ENCODE peak calls at places on chromosome 21, in seven cellular contexts. One of them, this sample, is unnamed.

GRCh38 chr21:41426656-41427311 is 745 bp downstream of the MX1 start:
- DNase-seq in NCI-H748 treated with DMSO at 0.1 percent for 48 hours: no peak
- DNase-seq in stimulated activated naive CD4-positive, alpha-beta T cell: no peak
- DNase-seq in suprapubic skin: no peak
- DNase-seq in MM.1S: no peak
- DNase-seq in stimulated activated CD4-positive, alpha-beta T cell treated with anti-CD3 and anti-CD28 coated beads, Interleukin-2, amount 100 ng/mL, for 48 hours: no peak
- DNase-seq in MV-4-11: no peak
- DNase-seq in this sample: no peak

GRCh38 chr21:45900034-45900868 is 81.3 kb upstream of the COL6A1 start:
- DNase-seq in NCI-H748 treated with DMSO at 0.1 percent for 48 hours: no peak
- DNase-seq in stimulated activated naive CD4-positive, alpha-beta T cell: no peak
- DNase-seq in suprapubic skin: no peak
- DNase-seq in MM.1S: no peak
- DNase-seq in stimulated activated CD4-positive, alpha-beta T cell treated with anti-CD3 and anti-CD28 coated beads, Interleukin-2, amount 100 ng/mL, for 48 hours: no peak
- DNase-seq in MV-4-11: no peak
- DNase-seq in this sample: no peak

GRCh38 chr21:45032977-45033705 is 41.2 kb upstream of the ADARB1 start:
- DNase-seq in NCI-H748 treated with DMSO at 0.1 percent for 48 hours: no peak
- DNase-seq in stimulated activated naive CD4-positive, alpha-beta T cell: no peak
- DNase-seq in suprapubic skin: no peak
- DNase-seq in MM.1S: no peak
- DNase-seq in stimulated activated CD4-positive, alpha-beta T cell treated with anti-CD3 and anti-CD28 coated beads, Interleukin-2, amount 100 ng/mL, for 48 hours: no peak
- DNase-seq in MV-4-11: peak
- DNase-seq in this sample: no peak

GRCh38 chr21:38839370-38839681 is 33.6 kb downstream of the ETS2 start:
- DNase-seq in NCI-H748 treated with DMSO at 0.1 percent for 48 hours: no peak
- DNase-seq in stimulated activated naive CD4-positive, alpha-beta T cell: no peak
- DNase-seq in suprapubic skin: no peak
- DNase-seq in MM.1S: no peak
- DNase-seq in stimulated activated CD4-positive, alpha-beta T cell treated with anti-CD3 and anti-CD28 coated beads, Interleukin-2, amount 100 ng/mL, for 48 hours: no peak
- DNase-seq in MV-4-11: no peak
- DNase-seq in this sample: no peak

GRCh38 chr21:29149771-29150425 is 19.5 kb downstream of the MAP3K7CL start:
- DNase-seq in NCI-H748 treated with DMSO at 0.1 percent for 48 hours: no peak
- DNase-seq in stimulated activated naive CD4-positive, alpha-beta T cell: no peak
- DNase-seq in suprapubic skin: no peak
- DNase-seq in MM.1S: no peak
- DNase-seq in stimulated activated CD4-positive, alpha-beta T cell treated with anti-CD3 and anti-CD28 coated beads, Interleukin-2, amount 100 ng/mL, for 48 hours: no peak
- DNase-seq in MV-4-11: no peak
- DNase-seq in this sample: no peak

GRCh38 chr21:28832013-28832714 is 160.5 kb downstream of the LTN1 start:
- DNase-seq in NCI-H748 treated with DMSO at 0.1 percent for 48 hours: no peak
- DNase-seq in stimulated activated naive CD4-positive, alpha-beta T cell: no peak
- DNase-seq in suprapubic skin: no peak
- DNase-seq in MM.1S: peak
- DNase-seq in stimulated activated CD4-positive, alpha-beta T cell treated with anti-CD3 and anti-CD28 coated beads, Interleukin-2, amount 100 ng/mL, for 48 hours: no peak
- DNase-seq in MV-4-11: no peak
- DNase-seq in this sample: no peak

GRCh38 chr21:29342394-29342957 is 43.8 kb downstream of the BACH1 start:
- DNase-seq in NCI-H748 treated with DMSO at 0.1 percent for 48 hours: no peak
- DNase-seq in stimulated activated naive CD4-positive, alpha-beta T cell: no peak
- DNase-seq in suprapubic skin: no peak
- DNase-seq in MM.1S: no peak
- DNase-seq in stimulated activated CD4-positive, alpha-beta T cell treated with anti-CD3 and anti-CD28 coated beads, Interleukin-2, amount 100 ng/mL, for 48 hours: peak
- DNase-seq in MV-4-11: peak
- DNase-seq in this sample: no peak

GRCh38 chr21:29449306-29449940 is 150.7 kb downstream of the BACH1 start:
- DNase-seq in NCI-H748 treated with DMSO at 0.1 percent for 48 hours: no peak
- DNase-seq in stimulated activated naive CD4-positive, alpha-beta T cell: no peak
- DNase-seq in suprapubic skin: no peak
- DNase-seq in MM.1S: no peak
- DNase-seq in stimulated activated CD4-positive, alpha-beta T cell treated with anti-CD3 and anti-CD28 coated beads, Interleukin-2, amount 100 ng/mL, for 48 hours: no peak
- DNase-seq in MV-4-11: no peak
- DNase-seq in this sample: no peak

GRCh38 chr21:44574457-44575306 is 1.2 kb downstream of the KRTAP10-4 start:
- DNase-seq in NCI-H748 treated with DMSO at 0.1 percent for 48 hours: peak
- DNase-seq in stimulated activated naive CD4-positive, alpha-beta T cell: no peak
- DNase-seq in suprapubic skin: peak
- DNase-seq in MM.1S: no peak
- DNase-seq in stimulated activated CD4-positive, alpha-beta T cell treated with anti-CD3 and anti-CD28 coated beads, Interleukin-2, amount 100 ng/mL, for 48 hours: no peak
- DNase-seq in MV-4-11: no peak
- DNase-seq in this sample: peak

GRCh38 chr21:33261635-33262034 is 4.5 kb upstream of the IL10RB start:
- DNase-seq in NCI-H748 treated with DMSO at 0.1 percent for 48 hours: no peak
- DNase-seq in stimulated activated naive CD4-positive, alpha-beta T cell: no peak
- DNase-seq in suprapubic skin: no peak
- DNase-seq in MM.1S: peak
- DNase-seq in stimulated activated CD4-positive, alpha-beta T cell treated with anti-CD3 and anti-CD28 coated beads, Interleukin-2, amount 100 ng/mL, for 48 hours: no peak
- DNase-seq in MV-4-11: peak
- DNase-seq in this sample: no peak

GRCh38 chr21:28644762-28645161 is 347.9 kb downstream of the LTN1 start:
- DNase-seq in NCI-H748 treated with DMSO at 0.1 percent for 48 hours: no peak
- DNase-seq in stimulated activated naive CD4-positive, alpha-beta T cell: no peak
- DNase-seq in suprapubic skin: no peak
- DNase-seq in MM.1S: no peak
- DNase-seq in stimulated activated CD4-positive, alpha-beta T cell treated with anti-CD3 and anti-CD28 coated beads, Interleukin-2, amount 100 ng/mL, for 48 hours: no peak
- DNase-seq in MV-4-11: no peak
- DNase-seq in this sample: no peak

GRCh38 chr21:35048183-35048601 is 910 bp downstream of the RUNX1 start:
- DNase-seq in NCI-H748 treated with DMSO at 0.1 percent for 48 hours: no peak
- DNase-seq in stimulated activated naive CD4-positive, alpha-beta T cell: peak
- DNase-seq in suprapubic skin: no peak
- DNase-seq in MM.1S: peak
- DNase-seq in stimulated activated CD4-positive, alpha-beta T cell treated with anti-CD3 and anti-CD28 coated beads, Interleukin-2, amount 100 ng/mL, for 48 hours: no peak
- DNase-seq in MV-4-11: no peak
- DNase-seq in this sample: no peak

GRCh38 chr21:15022608-15023261 is 42.1 kb downstream of the NRIP1 start:
- DNase-seq in NCI-H748 treated with DMSO at 0.1 percent for 48 hours: no peak
- DNase-seq in stimulated activated naive CD4-positive, alpha-beta T cell: no peak
- DNase-seq in suprapubic skin: no peak
- DNase-seq in MM.1S: no peak
- DNase-seq in stimulated activated CD4-positive, alpha-beta T cell treated with anti-CD3 and anti-CD28 coated beads, Interleukin-2, amount 100 ng/mL, for 48 hours: no peak
- DNase-seq in MV-4-11: no peak
- DNase-seq in this sample: no peak

GRCh38 chr21:31142600-31142999 is 104.3 kb upstream of the KRTAP19-8 start:
- DNase-seq in NCI-H748 treated with DMSO at 0.1 percent for 48 hours: no peak
- DNase-seq in stimulated activated naive CD4-positive, alpha-beta T cell: peak
- DNase-seq in suprapubic skin: no peak
- DNase-seq in MM.1S: no peak
- DNase-seq in stimulated activated CD4-positive, alpha-beta T cell treated with anti-CD3 and anti-CD28 coated beads, Interleukin-2, amount 100 ng/mL, for 48 hours: no peak
- DNase-seq in MV-4-11: no peak
- DNase-seq in this sample: no peak

GRCh38 chr21:29413683-29414082 is 115.0 kb downstream of the BACH1 start:
- DNase-seq in NCI-H748 treated with DMSO at 0.1 percent for 48 hours: no peak
- DNase-seq in stimulated activated naive CD4-positive, alpha-beta T cell: no peak
- DNase-seq in suprapubic skin: no peak
- DNase-seq in MM.1S: no peak
- DNase-seq in stimulated activated CD4-positive, alpha-beta T cell treated with anti-CD3 and anti-CD28 coated beads, Interleukin-2, amount 100 ng/mL, for 48 hours: no peak
- DNase-seq in MV-4-11: no peak
- DNase-seq in this sample: no peak

GRCh38 chr21:24205317-24205716 is 1402.0 kb downstream of the MRPL39 start:
- DNase-seq in NCI-H748 treated with DMSO at 0.1 percent for 48 hours: no peak
- DNase-seq in stimulated activated naive CD4-positive, alpha-beta T cell: no peak
- DNase-seq in suprapubic skin: no peak
- DNase-seq in MM.1S: no peak
- DNase-seq in stimulated activated CD4-positive, alpha-beta T cell treated with anti-CD3 and anti-CD28 coated beads, Interleukin-2, amount 100 ng/mL, for 48 hours: no peak
- DNase-seq in MV-4-11: no peak
- DNase-seq in this sample: no peak

GRCh38 chr21:37837381-37837780 is 78.9 kb downstream of the KCNJ6 start:
- DNase-seq in NCI-H748 treated with DMSO at 0.1 percent for 48 hours: no peak
- DNase-seq in stimulated activated naive CD4-positive, alpha-beta T cell: no peak
- DNase-seq in suprapubic skin: no peak
- DNase-seq in MM.1S: no peak
- DNase-seq in stimulated activated CD4-positive, alpha-beta T cell treated with anti-CD3 and anti-CD28 coated beads, Interleukin-2, amount 100 ng/mL, for 48 hours: no peak
- DNase-seq in MV-4-11: no peak
- DNase-seq in this sample: no peak

GRCh38 chr21:34630536-34631143 is 15.7 kb upstream of the RCAN1 start:
- DNase-seq in NCI-H748 treated with DMSO at 0.1 percent for 48 hours: peak
- DNase-seq in stimulated activated naive CD4-positive, alpha-beta T cell: no peak
- DNase-seq in suprapubic skin: peak
- DNase-seq in MM.1S: peak
- DNase-seq in stimulated activated CD4-positive, alpha-beta T cell treated with anti-CD3 and anti-CD28 coated beads, Interleukin-2, amount 100 ng/mL, for 48 hours: no peak
- DNase-seq in MV-4-11: peak
- DNase-seq in this sample: peak

GRCh38 chr21:42653492-42654061 is at the start of gene PDE9A:
- DNase-seq in NCI-H748 treated with DMSO at 0.1 percent for 48 hours: peak
- DNase-seq in stimulated activated naive CD4-positive, alpha-beta T cell: peak
- DNase-seq in suprapubic skin: no peak
- DNase-seq in MM.1S: no peak
- DNase-seq in stimulated activated CD4-positive, alpha-beta T cell treated with anti-CD3 and anti-CD28 coated beads, Interleukin-2, amount 100 ng/mL, for 48 hours: no peak
- DNase-seq in MV-4-11: no peak
- DNase-seq in this sample: peak

GRCh38 chr21:31316488-31317169 is 27.4 kb downstream of the TIAM1 start:
- DNase-seq in NCI-H748 treated with DMSO at 0.1 percent for 48 hours: no peak
- DNase-seq in stimulated activated naive CD4-positive, alpha-beta T cell: no peak
- DNase-seq in suprapubic skin: no peak
- DNase-seq in MM.1S: no peak
- DNase-seq in stimulated activated CD4-positive, alpha-beta T cell treated with anti-CD3 and anti-CD28 coated beads, Interleukin-2, amount 100 ng/mL, for 48 hours: no peak
- DNase-seq in MV-4-11: no peak
- DNase-seq in this sample: no peak

GRCh38 chr21:45366931-45367401 is 38.0 kb upstream of the COL18A1 start:
- DNase-seq in NCI-H748 treated with DMSO at 0.1 percent for 48 hours: no peak
- DNase-seq in stimulated activated naive CD4-positive, alpha-beta T cell: no peak
- DNase-seq in suprapubic skin: no peak
- DNase-seq in MM.1S: no peak
- DNase-seq in stimulated activated CD4-positive, alpha-beta T cell treated with anti-CD3 and anti-CD28 coated beads, Interleukin-2, amount 100 ng/mL, for 48 hours: no peak
- DNase-seq in MV-4-11: no peak
- DNase-seq in this sample: no peak

GRCh38 chr21:45407629-45408247 is 2.8 kb downstream of the COL18A1 start:
- DNase-seq in NCI-H748 treated with DMSO at 0.1 percent for 48 hours: no peak
- DNase-seq in stimulated activated naive CD4-positive, alpha-beta T cell: no peak
- DNase-seq in suprapubic skin: no peak
- DNase-seq in MM.1S: no peak
- DNase-seq in stimulated activated CD4-positive, alpha-beta T cell treated with anti-CD3 and anti-CD28 coated beads, Interleukin-2, amount 100 ng/mL, for 48 hours: no peak
- DNase-seq in MV-4-11: no peak
- DNase-seq in this sample: no peak

GRCh38 chr21:33278736-33279135 is 12.6 kb downstream of the IL10RB start:
- DNase-seq in NCI-H748 treated with DMSO at 0.1 percent for 48 hours: no peak
- DNase-seq in stimulated activated naive CD4-positive, alpha-beta T cell: no peak
- DNase-seq in suprapubic skin: no peak
- DNase-seq in MM.1S: no peak
- DNase-seq in stimulated activated CD4-positive, alpha-beta T cell treated with anti-CD3 and anti-CD28 coated beads, Interleukin-2, amount 100 ng/mL, for 48 hours: no peak
- DNase-seq in MV-4-11: no peak
- DNase-seq in this sample: no peak

GRCh38 chr21:42991992-42992740 is 17.8 kb downstream of the PKNOX1 start:
- DNase-seq in NCI-H748 treated with DMSO at 0.1 percent for 48 hours: no peak
- DNase-seq in stimulated activated naive CD4-positive, alpha-beta T cell: no peak
- DNase-seq in suprapubic skin: no peak
- DNase-seq in MM.1S: no peak
- DNase-seq in stimulated activated CD4-positive, alpha-beta T cell treated with anti-CD3 and anti-CD28 coated beads, Interleukin-2, amount 100 ng/mL, for 48 hours: no peak
- DNase-seq in MV-4-11: peak
- DNase-seq in this sample: no peak

GRCh38 chr21:44846485-44847260 is 26.8 kb downstream of the PTTG1IP start:
- DNase-seq in NCI-H748 treated with DMSO at 0.1 percent for 48 hours: no peak
- DNase-seq in stimulated activated naive CD4-positive, alpha-beta T cell: peak
- DNase-seq in suprapubic skin: peak
- DNase-seq in MM.1S: no peak
- DNase-seq in stimulated activated CD4-positive, alpha-beta T cell treated with anti-CD3 and anti-CD28 coated beads, Interleukin-2, amount 100 ng/mL, for 48 hours: no peak
- DNase-seq in MV-4-11: peak
- DNase-seq in this sample: no peak

GRCh38 chr21:35036521-35037383 is 12.3 kb downstream of the RUNX1 start:
- DNase-seq in NCI-H748 treated with DMSO at 0.1 percent for 48 hours: no peak
- DNase-seq in stimulated activated naive CD4-positive, alpha-beta T cell: no peak
- DNase-seq in suprapubic skin: no peak
- DNase-seq in MM.1S: no peak
- DNase-seq in stimulated activated CD4-positive, alpha-beta T cell treated with anti-CD3 and anti-CD28 coated beads, Interleukin-2, amount 100 ng/mL, for 48 hours: no peak
- DNase-seq in MV-4-11: no peak
- DNase-seq in this sample: no peak

GRCh38 chr21:20874202-20874601 is 124.0 kb upstream of the NCAM2 start:
- DNase-seq in NCI-H748 treated with DMSO at 0.1 percent for 48 hours: no peak
- DNase-seq in stimulated activated naive CD4-positive, alpha-beta T cell: no peak
- DNase-seq in suprapubic skin: no peak
- DNase-seq in MM.1S: no peak
- DNase-seq in stimulated activated CD4-positive, alpha-beta T cell treated with anti-CD3 and anti-CD28 coated beads, Interleukin-2, amount 100 ng/mL, for 48 hours: no peak
- DNase-seq in MV-4-11: no peak
- DNase-seq in this sample: peak

GRCh38 chr21:37207441-37208009 is 59.6 kb downstream of the VPS26C start:
- DNase-seq in NCI-H748 treated with DMSO at 0.1 percent for 48 hours: no peak
- DNase-seq in stimulated activated naive CD4-positive, alpha-beta T cell: no peak
- DNase-seq in suprapubic skin: no peak
- DNase-seq in MM.1S: peak
- DNase-seq in stimulated activated CD4-positive, alpha-beta T cell treated with anti-CD3 and anti-CD28 coated beads, Interleukin-2, amount 100 ng/mL, for 48 hours: no peak
- DNase-seq in MV-4-11: peak
- DNase-seq in this sample: no peak

GRCh38 chr21:39533545-39534226 is 79.1 kb upstream of the B3GALT5 start:
- DNase-seq in NCI-H748 treated with DMSO at 0.1 percent for 48 hours: no peak
- DNase-seq in stimulated activated naive CD4-positive, alpha-beta T cell: no peak
- DNase-seq in suprapubic skin: no peak
- DNase-seq in MM.1S: no peak
- DNase-seq in stimulated activated CD4-positive, alpha-beta T cell treated with anti-CD3 and anti-CD28 coated beads, Interleukin-2, amount 100 ng/mL, for 48 hours: no peak
- DNase-seq in MV-4-11: no peak
- DNase-seq in this sample: no peak

GRCh38 chr21:34810786-34811185 is 142.0 kb downstream of the CLIC6 start:
- DNase-seq in NCI-H748 treated with DMSO at 0.1 percent for 48 hours: no peak
- DNase-seq in stimulated activated naive CD4-positive, alpha-beta T cell: no peak
- DNase-seq in suprapubic skin: no peak
- DNase-seq in MM.1S: no peak
- DNase-seq in stimulated activated CD4-positive, alpha-beta T cell treated with anti-CD3 and anti-CD28 coated beads, Interleukin-2, amount 100 ng/mL, for 48 hours: no peak
- DNase-seq in MV-4-11: no peak
- DNase-seq in this sample: no peak